ENCODE peak calls at places on chromosomes 3 and 15, in seven cellular contexts. G, H, W, B, F, N and Z are unnamed samples.

GRCh38 chr3:18559323-18559972 is 134.3 kb upstream of the SATB1 start:
- DNase-seq in G (peak; percentile 80), H (peak; percentile 40), W (peak; percentile 57), B (no peak), F (no peak), N (peak; percentile 76), Z (peak; percentile 3)

GRCh38 chr3:149638401-149639092 is 19.3 kb downstream of the WWTR1 start:
- DNase-seq in G (no peak), H (no peak), W (no peak), B (no peak), F (no peak), N (no peak), Z (no peak)

GRCh38 chr15:49530106-49530505 is 90.5 kb downstream of the FAM227B start:
- DNase-seq in G (no peak), H (no peak), W (no peak), B (no peak), F (no peak), N (no peak), Z (no peak)

GRCh38 chr3:114092151-114093000 is 35.8 kb downstream of the QTRT2 start:
- DNase-seq in G (no peak), H (no peak), W (no peak), B (no peak), F (no peak), N (no peak), Z (no peak)

GRCh38 chr15:69921626-69922624 is 175.8 kb downstream of the TLE3 start:
- DNase-seq in G (no peak), H (no peak), W (no peak), B (peak; percentile 25), F (no peak), N (no peak), Z (no peak)

GRCh38 chr3:183953471-183954070 is 64.1 kb downstream of the ABCC5 start:
- DNase-seq in G (no peak), H (no peak), W (no peak), B (no peak), F (no peak), N (no peak), Z (no peak)

GRCh38 chr3:50324351-50325144 is 2.0 kb upstream of the HYAL2 start:
- DNase-seq in G (peak; percentile 98), H (peak; percentile 88), W (peak; percentile 74), B (peak; percentile 75), F (no peak), N (peak; percentile 92), Z (peak; percentile 72)

GRCh38 chr3:172193436-172193835 is 154.1 kb downstream of the FNDC3B start:
- DNase-seq in G (no peak), H (no peak), W (no peak), B (no peak), F (no peak), N (no peak), Z (no peak)

GRCh38 chr3:36560685-36561084 is 180.4 kb downstream of the STAC start:
- DNase-seq in G (no peak), H (no peak), W (no peak), B (no peak), F (no peak), N (no peak), Z (no peak)

GRCh38 chr15:41873711-41874110 is 20.1 kb downstream of the SPTBN5 start:
- DNase-seq in G (no peak), H (no peak), W (no peak), B (no peak), F (no peak), N (no peak), Z (no peak)

GRCh38 chr3:13016083-13016725 is 57.0 kb downstream of the IQSEC1 start:
- DNase-seq in G (peak; percentile 67), H (no peak), W (no peak), B (no peak), F (no peak), N (no peak), Z (no peak)

GRCh38 chr15:67107014-67107812 is 41.8 kb downstream of the SMAD3 start:
- DNase-seq in G (no peak), H (no peak), W (no peak), B (no peak), F (no peak), N (no peak), Z (peak; percentile 99)

GRCh38 chr3:36813320-36813719 is 49.0 kb upstream of the DCLK3 start:
- DNase-seq in G (no peak), H (no peak), W (no peak), B (no peak), F (peak; percentile 45), N (no peak), Z (no peak)

GRCh38 chr3:101809178-101810022 is 30.4 kb downstream of the NXPE3 start:
- DNase-seq in G (no peak), H (no peak), W (peak; percentile 67), B (no peak), F (no peak), N (peak; percentile 65), Z (peak; percentile 29)

GRCh38 chr15:58597943-58598828 is 151.3 kb downstream of the ADAM10 start:
- DNase-seq in G (peak; percentile 78), H (no peak), W (no peak), B (no peak), F (no peak), N (no peak), Z (no peak)

GRCh38 chr3:128278761-128279593 is 125.7 kb downstream of the EEFSEC start:
- DNase-seq in G (peak; percentile 72), H (no peak), W (peak; percentile 30), B (no peak), F (no peak), N (peak; percentile 84), Z (peak; percentile 43)

GRCh38 chr3:110568246-110568645 is 503.4 kb upstream of the NECTIN3 start:
- DNase-seq in G (no peak), H (no peak), W (no peak), B (no peak), F (no peak), N (no peak), Z (peak; percentile 69)

GRCh38 chr15:49628379-49628778 is 7.5 kb downstream of the DTWD1 start:
- DNase-seq in G (no peak), H (no peak), W (no peak), B (no peak), F (no peak), N (no peak), Z (no peak)

GRCh38 chr3:107633327-107634141 is 110.8 kb downstream of the BBX start:
- DNase-seq in G (no peak), H (no peak), W (no peak), B (no peak), F (no peak), N (no peak), Z (no peak)

GRCh38 chr3:142586803-142587406 is 8.4 kb upstream of the ATR start:
- DNase-seq in G (peak; percentile 62), H (peak; percentile 36), W (peak; percentile 86), B (peak; percentile 65), F (no peak), N (peak; percentile 85), Z (peak; percentile 71)

GRCh38 chr3:18290130-18290529 is 135.0 kb downstream of the SATB1 start:
- DNase-seq in G (no peak), H (no peak), W (no peak), B (no peak), F (no peak), N (no peak), Z (no peak)

GRCh38 chr3:11568503-11569155 is 75.1 kb downstream of the VGLL4 start:
- DNase-seq in G (no peak), H (no peak), W (no peak), B (no peak), F (peak; percentile 80), N (no peak), Z (peak; percentile 95)
- H3K4me3 ChIP-seq in G (no peak overlapping the region), H (no peak overlapping the region), W (no peak overlapping the region), B (no peak overlapping the region), F (peak overlapping the region; percentile 61), N (no peak overlapping the region), Z (peak overlapping the region; percentile 50)

GRCh38 chr3:71684046-71684730 is 41.0 kb downstream of the EIF4E3 start:
- DNase-seq in G (no peak), H (no peak), W (no peak), B (no peak), F (no peak), N (no peak), Z (no peak)

GRCh38 chr3:71685686-71686085 is 39.5 kb downstream of the EIF4E3 start:
- DNase-seq in G (no peak), H (no peak), W (no peak), B (no peak), F (no peak), N (no peak), Z (no peak)

GRCh38 chr3:71681224-71681668 is 44.0 kb downstream of the EIF4E3 start:
- DNase-seq in G (peak; percentile 82), H (peak; percentile 56), W (peak; percentile 76), B (no peak), F (peak; percentile 62), N (peak; percentile 71), Z (peak; percentile 75)

GRCh38 chr3:71684752-71685151 is 40.5 kb downstream of the EIF4E3 start:
- DNase-seq in G (no peak), H (no peak), W (no peak), B (no peak), F (peak; percentile 57), N (no peak), Z (peak; percentile 67)

DNA sequence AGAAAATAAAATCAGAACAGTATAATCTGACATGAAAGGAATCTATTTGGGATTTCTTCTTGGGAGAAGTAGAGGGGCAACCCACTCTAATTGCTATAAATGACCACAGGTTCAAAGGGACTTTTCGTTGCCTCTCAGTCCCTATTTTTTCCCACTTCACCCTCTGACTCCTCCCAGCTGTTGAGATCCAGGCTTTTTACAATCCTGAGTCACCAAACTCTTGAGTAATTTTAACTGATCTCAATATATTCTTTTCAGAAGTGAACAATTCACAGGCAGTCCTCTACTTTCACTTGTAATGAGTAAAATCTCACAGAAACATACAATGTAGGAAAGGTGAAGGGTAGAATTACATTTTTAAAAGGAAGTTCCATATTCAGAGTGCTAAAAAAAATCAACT is 44.6 kb downstream of the EIF4E3 start:
- DNase-seq in G (no peak), H (no peak), W (no peak), B (no peak), F (no peak), N (no peak), Z (peak; percentile 14)
- H3K27ac ChIP-seq in G (no peak overlapping the region), H (no peak overlapping the region), W (no peak overlapping the region), B (no peak overlapping the region), F (peak overlapping the region; percentile 6), N (no peak overlapping the region), Z (no peak overlapping the region)

GRCh38 chr3:4584537-4585249 is 91.5 kb downstream of the ITPR1 start:
- DNase-seq in G (no peak), H (no peak), W (no peak), B (no peak), F (peak; percentile 33), N (no peak), Z (peak; percentile 25)
- TF ChIP-seq CTCF in G (no peak), H (no peak), W (peak; percentile 31), B (peak; percentile 28), F (no peak), N (no peak), Z (peak; percentile 22)

GRCh38 chr15:36888018-36888992 is 212.0 kb downstream of the MEIS2 start:
- DNase-seq in G (peak; percentile 70), H (peak; percentile 92), W (peak; percentile 78), B (no peak), F (no peak), N (peak; percentile 56), Z (no peak)
- H3K4me3 ChIP-seq in G (no peak overlapping the region), H (peak overlapping the region; percentile 59), W (peak overlapping the region; percentile 27), B (peak overlapping the region; percentile 29), F (peak overlapping the region; percentile 63), N (peak overlapping the region; percentile 34), Z (no peak overlapping the region)